ENCODE peak calls at places on chromosomes 12 and 14, in ten cellular contexts. U is Daoy; G is EL; V is stimulated activated naive B cell treated with anti-CD40 and anti-IgM and Interleukin-4, amounts not matched to agents 10 μg/mL and 1 μg/mL and 100 μg/mL, for 72 hours; K is naive thymus-derived CD8-positive, alpha-beta T cell; O is ureter; B is NCI-H526; I is GM04503; D is COR-L47; Z is ELF-1. F is an unnamed sample.

GRCh38 chr14:103762547-103762946 is 46.9 kb downstream of the ZFYVE21 start:
- DNase-seq in U (no peak), G (no peak), V (no peak), K (no peak), O (peak; percentile 30), B (no peak), I (no peak), D (no peak), Z (no peak), F (no peak)

GRCh38 chr14:69708586-69709169 is 58.3 kb upstream of the SRSF5 start:
- DNase-seq in U (no peak), G (no peak), V (no peak), K (no peak), O (no peak), B (peak; percentile 48), I (no peak), D (no peak), Z (peak; percentile 68), F (no peak)

GRCh38 chr14:39488600-39488999 is 56.4 kb upstream of the FBXO33 start:
- DNase-seq in U (no peak), G (no peak), V (no peak), K (no peak), O (no peak), B (peak; percentile 84), I (no peak), D (peak; percentile 38), Z (peak; percentile 50), F (no peak)

GRCh38 chr12:132505852-132506219 is 15.9 kb downstream of the FBRSL1 start:
- DNase-seq in U (no peak), G (no peak), V (no peak), K (no peak), O (no peak), B (no peak), I (no peak), D (no peak), Z (no peak), F (no peak)

GRCh38 chr14:56798447-56799326 is 11.6 kb downstream of the OTX2 start:
- DNase-seq in U (no peak), G (no peak), V (no peak), K (no peak), O (no peak), B (no peak), I (no peak), D (no peak), Z (peak; percentile 74), F (no peak)

GRCh38 chr12:30614031-30614430 is 81.6 kb downstream of the IPO8 start:
- DNase-seq in U (no peak), G (no peak), V (no peak), K (no peak), O (no peak), B (no peak), I (no peak), D (no peak), Z (no peak), F (no peak)

GRCh38 chr14:105117710-105118385 is 50.7 kb downstream of the JAG2 start:
- DNase-seq in U (no peak), G (no peak), V (no peak), K (no peak), O (peak; percentile 28), B (no peak), I (no peak), D (no peak), Z (no peak), F (no peak)

GRCh38 chr14:51610766-51611165 is 40.9 kb upstream of the FRMD6 start:
- DNase-seq in U (no peak), G (no peak), V (no peak), K (no peak), O (no peak), B (no peak), I (no peak), D (no peak), Z (no peak), F (no peak)

GRCh38 chr12:81274619-81275018 is 196.7 kb downstream of the ACSS3 start:
- DNase-seq in U (peak; percentile 14), G (no peak), V (no peak), K (no peak), O (no peak), B (no peak), I (no peak), D (no peak), Z (no peak), F (no peak)

GRCh38 chr12:109880049-109880931 is at the start of gene GLTP:
- DNase-seq in U (peak; percentile 94), G (peak; percentile 84), V (peak; percentile 89), K (peak; percentile 83), O (peak; percentile 84), B (peak; percentile 95), I (no peak), D (peak; percentile 87), Z (peak; percentile 85), F (peak; percentile 94)

GRCh38 chr12:28771961-28772360 is 377.1 kb upstream of the FAR2 start:
- DNase-seq in U (no peak), G (no peak), V (no peak), K (no peak), O (no peak), B (no peak), I (no peak), D (no peak), Z (no peak), F (no peak)

GRCh38 chr14:22658951-22659350 is 14.8 kb upstream of the OR6J1 start:
- DNase-seq in U (no peak), G (no peak), V (no peak), K (no peak), O (no peak), B (no peak), I (no peak), D (no peak), Z (no peak), F (no peak)

GRCh38 chr14:95523051-95523817 is 6.8 kb upstream of the SYNE3 start:
- DNase-seq in U (no peak), G (no peak), V (no peak), K (no peak), O (no peak), B (peak; percentile 36), I (no peak), D (no peak), Z (no peak), F (no peak)